ENCODE peak calls at places on chromosomes 3 and 15, in five cellular contexts. H is cardiac muscle cell, M is IMR-90, X is psoas muscle, G is right atrium auricular region. B is an unnamed sample.

GRCh38 chr15:80991446-80991845 is 1.8 kb upstream of the MESD start:
- DNase-seq in H (peak; percentile 72), M (peak; percentile 73), X (peak; percentile 61), G (peak; percentile 83), B (no peak)

GRCh38 chr3:75192065-75192658 is 472.0 kb upstream of the FRG2C start:
- DNase-seq in H (peak; percentile 50), M (peak; percentile 36), X (no peak), G (no peak), B (peak; percentile 39)

GRCh38 chr15:45201557-45202246 is 13.9 kb upstream of the SHF start:
- DNase-seq in H (no peak), M (no peak), X (no peak), G (no peak), B (no peak)

GRCh38 chr3:66499881-66500574 is 794 bp downstream of the LRIG1 start:
- DNase-seq in H (peak; percentile 20), M (peak; percentile 43), X (peak; percentile 54), G (no peak), B (no peak)

GRCh38 chr3:169666501-169667379 is 3.2 kb upstream of the MECOM start:
- DNase-seq in H (no peak), M (no peak), X (no peak), G (no peak), B (no peak)

GRCh38 chr3:40690696-40691597 is 166.2 kb downstream of the ZNF621 start:
- DNase-seq in H (peak; percentile 49), M (no peak), X (peak; percentile 81), G (peak; percentile 90), B (no peak)

GRCh38 chr15:68512578-68512977 is 66.2 kb upstream of the CORO2B start:
- DNase-seq in H (no peak), M (no peak), X (no peak), G (no peak), B (no peak)

GRCh38 chr3:143775401-143775970 is 72.8 kb downstream of the SLC9A9 start:
- DNase-seq in H (peak; percentile 54), M (peak; percentile 13), X (no peak), G (no peak), B (peak; percentile 9)

GRCh38 chr3:32961189-32961715 is 9.8 kb downstream of the CCR4 start:
- DNase-seq in H (no peak), M (no peak), X (no peak), G (no peak), B (no peak)

GRCh38 chr15:84685304-84685703 is 27.3 kb upstream of the NMB start:
- DNase-seq in H (peak; percentile 89), M (peak; percentile 82), X (peak; percentile 70), G (peak; percentile 68), B (peak; percentile 91)

GRCh38 chr3:65577875-65578274 is 460.8 kb downstream of the MAGI1 start:
- DNase-seq in H (no peak), M (no peak), X (no peak), G (no peak), B (no peak)

GRCh38 chr3:31448035-31448881 is 84.5 kb upstream of the STT3B start:
- DNase-seq in H (peak; percentile 37), M (peak; percentile 12), X (no peak), G (no peak), B (no peak)

GRCh38 chr3:9098716-9099675 is 135.7 kb upstream of the RAD18 start:
- DNase-seq in H (no peak), M (no peak), X (no peak), G (no peak), B (no peak)

GRCh38 chr3:174776123-174776522 is 83.0 kb upstream of the NAALADL2 start:
- DNase-seq in H (peak; percentile 28), M (peak; percentile 71), X (no peak), G (no peak), B (peak; percentile 26)

GRCh38 chr3:67608034-67608433 is 46.4 kb downstream of the SUCLG2 start:
- DNase-seq in H (no peak), M (no peak), X (no peak), G (no peak), B (no peak)

GRCh38 chr15:93980149-93980911 is 251.0 kb upstream of the MCTP2 start:
- DNase-seq in H (no peak), M (no peak), X (no peak), G (no peak), B (no peak)
- TF ChIP-seq CTCF in H (no peak), M (no peak), X (no peak), G (no peak), B (no peak)

GRCh38 chr3:139532996-139533395 is 6.5 kb downstream of the RBP1 start:
- DNase-seq in H (peak; percentile 25), M (peak; percentile 5), X (no peak), G (no peak), B (no peak)

GRCh38 chr3:139537325-139537724 is 2.2 kb downstream of the RBP1 start:
- DNase-seq in H (no peak), M (peak; percentile 75), X (no peak), G (no peak), B (peak; percentile 57)

GRCh38 chr3:139533781-139534443 is 5.6 kb downstream of the RBP1 start:
- DNase-seq in H (peak; percentile 69), M (peak; percentile 65), X (no peak), G (no peak), B (peak; percentile 92)

GRCh38 chr3:139534992-139535879 is 4.3 kb downstream of the RBP1 start:
- DNase-seq in H (peak; percentile 95), M (peak; percentile 79), X (peak; percentile 61), G (peak; percentile 91), B (peak; percentile 92)

GRCh38 chr3:139534444-139534812 is 5.1 kb downstream of the RBP1 start:
- DNase-seq in H (peak; percentile 87), M (peak; percentile 94), X (no peak), G (no peak), B (peak; percentile 91)
- H3K27me3 ChIP-seq in H (no peaks in the 10 kb centered on the region), M (no peaks in the 10 kb centered on the region), X (no peaks in the 10 kb centered on the region), G (no peaks in the 10 kb centered on the region), B (no peaks in the 10 kb centered on the region)

GRCh38 chr3:52090131-52090548 is 33.8 kb upstream of the DUSP7 start:
- DNase-seq in H (peak; percentile 88), M (peak; percentile 92), X (peak; percentile 48), G (peak; percentile 80), B (peak; percentile 91)

GRCh38 chr3:52088445-52089367 is 32.3 kb upstream of the DUSP7 start:
- DNase-seq in H (peak; percentile 75), M (peak; percentile 88), X (no peak), G (peak; percentile 70), B (peak; percentile 79)

GRCh38 chr3:52090620-52091468 is 34.5 kb upstream of the DUSP7 start:
- DNase-seq in H (peak; percentile 27), M (no peak), X (no peak), G (no peak), B (no peak)

GRCh38 chr3:52087728-52088127 is 31.4 kb upstream of the DUSP7 start:
- DNase-seq in H (no peak), M (no peak), X (no peak), G (no peak), B (no peak)

GRCh38 chr3:52089691-52090090 is 33.3 kb upstream of the DUSP7 start:
- DNase-seq in H (no peak), M (no peak), X (no peak), G (no peak), B (no peak)
- H3K27ac ChIP-seq in H (peak overlapping the region; percentile 83), M (peak overlapping the region; percentile 89), X (peak overlapping the region; percentile 59), G (peak overlapping the region; percentile 58), B (peak overlapping the region; percentile 85)

GRCh38 chr3:46845860-46846623 is 17.2 kb downstream of the MYL3 start:
- DNase-seq in H (peak; percentile 83), M (peak; percentile 57), X (peak; percentile 83), G (peak; percentile 79), B (peak; percentile 40)
- TF ChIP-seq CTCF in H (peak; percentile 50), M (peak; percentile 44), X (peak; percentile 37), G (peak; percentile 84), B (peak; percentile 39)

GRCh38 chr3:190356246-190356645 is 31.7 kb upstream of the CLDN16 start:
- DNase-seq in H (no peak), M (no peak), X (no peak), G (no peak), B (no peak)

GRCh38 chr3:190359813-190360212 is 28.1 kb upstream of the CLDN16 start:
- DNase-seq in H (no peak), M (no peak), X (no peak), G (no peak), B (no peak)

GRCh38 chr3:190361791-190362190 is 26.2 kb upstream of the CLDN16 start:
- DNase-seq in H (no peak), M (no peak), X (no peak), G (no peak), B (no peak)

GRCh38 chr3:190360228-190360627 is 27.7 kb upstream of the CLDN16 start:
- DNase-seq in H (no peak), M (no peak), X (no peak), G (no peak), B (no peak)

DNA sequence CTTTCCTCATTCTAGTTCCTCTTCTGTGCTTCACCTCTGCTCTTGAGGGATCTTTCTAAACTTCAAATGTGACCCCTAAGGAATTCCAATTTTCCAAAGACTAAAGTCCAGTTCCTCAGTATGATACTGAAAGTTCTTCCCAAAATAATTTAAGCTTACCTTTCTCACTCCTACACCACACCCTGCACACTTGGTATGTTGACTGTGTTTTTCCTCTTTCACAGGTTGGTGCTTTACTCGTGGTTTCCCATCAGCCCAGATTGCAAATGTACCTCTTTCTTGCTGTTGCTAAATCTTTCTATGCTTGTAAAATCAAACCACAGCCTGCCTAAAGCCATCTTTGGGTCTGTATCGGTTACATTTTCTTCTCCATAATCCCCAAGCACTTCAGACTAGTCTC is 30.5 kb upstream of the CLDN16 start:
- DNase-seq in H (no peak), M (no peak), X (no peak), G (no peak), B (no peak)
- H3K27me3 ChIP-seq in H (no peaks in the 10 kb centered on the region), M (no peaks in the 10 kb centered on the region), X (no peaks in the 10 kb centered on the region), G (no peaks in the 10 kb centered on the region), B (no peaks in the 10 kb centered on the region)

DNA sequence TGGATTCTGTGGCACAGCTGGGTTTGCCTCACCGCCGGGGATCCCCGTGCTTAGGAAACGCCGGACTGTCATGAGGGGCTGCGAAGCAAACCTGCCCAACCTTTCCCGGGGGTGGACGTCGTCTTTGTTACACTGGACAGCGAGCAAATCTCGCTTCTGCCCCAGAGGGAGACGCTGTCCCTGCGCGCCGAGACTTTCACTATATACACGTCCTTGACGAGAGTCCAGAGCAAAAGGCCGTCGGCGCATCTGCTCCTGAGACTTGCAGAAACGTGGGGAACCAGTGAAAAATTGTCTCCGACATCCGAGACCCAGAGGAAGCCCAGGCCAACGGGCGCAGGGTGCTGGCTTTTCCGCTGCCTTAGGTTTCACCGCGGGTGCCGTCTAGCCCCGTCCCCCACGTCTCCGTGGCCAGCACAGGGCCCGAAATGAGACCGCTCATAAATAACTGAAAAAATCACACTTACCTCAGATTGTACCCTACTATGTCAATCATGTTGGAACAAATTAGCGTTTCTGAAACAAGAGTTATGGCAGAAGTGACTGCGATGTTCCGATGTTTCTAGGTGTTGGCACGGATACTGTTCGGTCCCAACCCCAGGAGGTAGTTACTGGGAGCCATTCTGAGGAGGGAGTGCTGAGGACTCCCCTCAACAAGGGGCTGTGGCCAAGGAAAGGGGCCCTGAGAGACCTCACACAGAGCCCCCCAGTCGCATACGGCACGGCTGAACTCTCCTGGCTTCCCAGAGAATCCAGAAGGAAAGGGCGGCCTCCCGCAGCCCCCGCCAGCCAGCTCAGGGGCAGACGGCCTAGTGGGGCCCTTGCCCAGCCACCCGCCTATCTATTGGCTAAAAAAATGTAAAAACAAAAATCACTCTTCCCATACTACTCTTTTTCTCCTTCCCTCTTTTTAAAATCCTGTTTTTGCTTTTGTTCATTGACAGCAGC is 14.4 kb upstream of the MUC4 start:
- DNase-seq in H (no peak), M (no peak), X (no peak), G (no peak), B (no peak)
- H3K27ac ChIP-seq in H (no peak overlapping the region), M (no peak overlapping the region), X (no peak overlapping the region), G (no peak overlapping the region), B (no peak overlapping the region)

B was measured in brain microvascular endothelial cell.